ENCODE peak calls at places on chromosomes 16 and 17, in nine cellular contexts. One of them, this sample, is unnamed.
A peak's percentile ranks its signal among the peaks of the same experiment; 100 is the strongest.

GRCh38 chr17:4881761-4882555 is 17.4 kb upstream of the C17orf107 start:
- DNase-seq in T-helper 1 cell: peak; percentile 48
- DNase-seq in GM06990: no peak
- DNase-seq in cardiac fibroblast: peak; percentile 46
- DNase-seq in NCI-H2227 treated with DMSO at 0.1 percent for 48 hours: no peak
- DNase-seq in D341Med: peak; percentile 71
- DNase-seq in substantia nigra: peak; percentile 62
- DNase-seq in kidney tubule cell: peak; percentile 67
- DNase-seq in NT2/D1: peak; percentile 25
- DNase-seq in this sample: peak; percentile 80

GRCh38 chr17:6721744-6722143 is 8.6 kb upstream of the SLC13A5 start:
- DNase-seq in NT2/D1: no peak
- DNase-seq in substantia nigra: no peak
- DNase-seq in cardiac fibroblast: no peak
- DNase-seq in NCI-H2227 treated with DMSO at 0.1 percent for 48 hours: no peak
- DNase-seq in D341Med: no peak
- DNase-seq in T-helper 1 cell: no peak
- DNase-seq in GM06990: no peak
- DNase-seq in kidney tubule cell: no peak
- DNase-seq in this sample: no peak

GRCh38 chr16:81817789-81818304 is 38.8 kb downstream of the PLCG2 start:
- DNase-seq in GM06990: peak; percentile 72
- DNase-seq in NT2/D1: no peak
- DNase-seq in cardiac fibroblast: no peak
- DNase-seq in T-helper 1 cell: no peak
- DNase-seq in substantia nigra: no peak
- DNase-seq in kidney tubule cell: no peak
- DNase-seq in NCI-H2227 treated with DMSO at 0.1 percent for 48 hours: no peak
- DNase-seq in D341Med: no peak
- DNase-seq in this sample: no peak

GRCh38 chr17:65027305-65027704 is 29.2 kb downstream of the GNA13 start:
- DNase-seq in NCI-H2227 treated with DMSO at 0.1 percent for 48 hours: no peak
- DNase-seq in NT2/D1: peak; percentile 3
- DNase-seq in T-helper 1 cell: peak; percentile 84
- DNase-seq in kidney tubule cell: peak; percentile 83
- DNase-seq in substantia nigra: no peak
- DNase-seq in GM06990: peak; percentile 64
- DNase-seq in cardiac fibroblast: peak; percentile 88
- DNase-seq in D341Med: peak; percentile 57
- DNase-seq in this sample: peak; percentile 53

GRCh38 chr17:79574108-79574507 is 36.7 kb downstream of the RBFOX3 start:
- DNase-seq in kidney tubule cell: peak; percentile 85
- DNase-seq in substantia nigra: no peak
- DNase-seq in NT2/D1: no peak
- DNase-seq in GM06990: no peak
- DNase-seq in T-helper 1 cell: no peak
- DNase-seq in D341Med: no peak
- DNase-seq in cardiac fibroblast: peak; percentile 9
- DNase-seq in NCI-H2227 treated with DMSO at 0.1 percent for 48 hours: no peak
- DNase-seq in this sample: no peak

GRCh38 chr16:87489434-87490045 is 3.3 kb downstream of the ZCCHC14 start:
- DNase-seq in NT2/D1: no peak
- DNase-seq in GM06990: no peak
- DNase-seq in kidney tubule cell: no peak
- DNase-seq in NCI-H2227 treated with DMSO at 0.1 percent for 48 hours: no peak
- DNase-seq in substantia nigra: no peak
- DNase-seq in D341Med: no peak
- DNase-seq in T-helper 1 cell: no peak
- DNase-seq in cardiac fibroblast: no peak
- DNase-seq in this sample: no peak

GRCh38 chr17:76467366-76467765 is at the start of gene AANAT:
- DNase-seq in D341Med: peak; percentile 98
- DNase-seq in GM06990: no peak
- DNase-seq in NCI-H2227 treated with DMSO at 0.1 percent for 48 hours: no peak
- DNase-seq in T-helper 1 cell: no peak
- DNase-seq in NT2/D1: no peak
- DNase-seq in cardiac fibroblast: no peak
- DNase-seq in kidney tubule cell: no peak
- DNase-seq in substantia nigra: no peak
- DNase-seq in this sample: no peak

GRCh38 chr16:78556421-78556820 is 457.0 kb downstream of the WWOX start:
- DNase-seq in kidney tubule cell: no peak
- DNase-seq in D341Med: no peak
- DNase-seq in cardiac fibroblast: no peak
- DNase-seq in NCI-H2227 treated with DMSO at 0.1 percent for 48 hours: no peak
- DNase-seq in GM06990: no peak
- DNase-seq in T-helper 1 cell: no peak
- DNase-seq in NT2/D1: no peak
- DNase-seq in substantia nigra: no peak
- DNase-seq in this sample: no peak

GRCh38 chr17:40608061-40608581 is 39.5 kb downstream of the SMARCE1 start:
- DNase-seq in cardiac fibroblast: no peak
- DNase-seq in T-helper 1 cell: peak; percentile 71
- DNase-seq in NT2/D1: no peak
- DNase-seq in NCI-H2227 treated with DMSO at 0.1 percent for 48 hours: no peak
- DNase-seq in substantia nigra: no peak
- DNase-seq in GM06990: no peak
- DNase-seq in D341Med: no peak
- DNase-seq in kidney tubule cell: no peak
- DNase-seq in this sample: no peak

GRCh38 chr16:75494696-75495601 is at the start of gene CHST6:
- DNase-seq in NCI-H2227 treated with DMSO at 0.1 percent for 48 hours: no peak
- DNase-seq in T-helper 1 cell: no peak
- DNase-seq in kidney tubule cell: no peak
- DNase-seq in NT2/D1: no peak
- DNase-seq in cardiac fibroblast: peak; percentile 43
- DNase-seq in D341Med: no peak
- DNase-seq in substantia nigra: peak; percentile 83
- DNase-seq in GM06990: peak; percentile 59
- DNase-seq in this sample: no peak

GRCh38 chr17:6868579-6868978 is 37.0 kb upstream of the TEKT1 start:
- DNase-seq in NCI-H2227 treated with DMSO at 0.1 percent for 48 hours: no peak
- DNase-seq in D341Med: no peak
- DNase-seq in NT2/D1: no peak
- DNase-seq in cardiac fibroblast: no peak
- DNase-seq in kidney tubule cell: peak; percentile 79
- DNase-seq in T-helper 1 cell: no peak
- DNase-seq in substantia nigra: no peak
- DNase-seq in GM06990: no peak
- DNase-seq in this sample: peak; percentile 93

GRCh38 chr16:48373258-48374050 is 11.8 kb downstream of the SIAH1 start:
- DNase-seq in substantia nigra: no peak
- DNase-seq in cardiac fibroblast: peak; percentile 36
- DNase-seq in kidney tubule cell: no peak
- DNase-seq in NCI-H2227 treated with DMSO at 0.1 percent for 48 hours: no peak
- DNase-seq in D341Med: no peak
- DNase-seq in NT2/D1: no peak
- DNase-seq in GM06990: no peak
- DNase-seq in T-helper 1 cell: no peak
- DNase-seq in this sample: no peak

GRCh38 chr17:28216528-28216927 is 102.5 kb upstream of the TMEM97 start:
- DNase-seq in T-helper 1 cell: no peak
- DNase-seq in substantia nigra: no peak
- DNase-seq in D341Med: no peak
- DNase-seq in NCI-H2227 treated with DMSO at 0.1 percent for 48 hours: no peak
- DNase-seq in cardiac fibroblast: peak; percentile 77
- DNase-seq in kidney tubule cell: peak; percentile 46
- DNase-seq in NT2/D1: no peak
- DNase-seq in GM06990: no peak
- DNase-seq in this sample: no peak

GRCh38 chr17:1435326-1435725 is 20.7 kb downstream of the CRK start:
- DNase-seq in cardiac fibroblast: no peak
- DNase-seq in T-helper 1 cell: no peak
- DNase-seq in D341Med: no peak
- DNase-seq in kidney tubule cell: no peak
- DNase-seq in NCI-H2227 treated with DMSO at 0.1 percent for 48 hours: no peak
- DNase-seq in NT2/D1: no peak
- DNase-seq in substantia nigra: no peak
- DNase-seq in GM06990: no peak
- DNase-seq in this sample: no peak

GRCh38 chr17:49748791-49749190 is 15.1 kb downstream of the FAM117A start:
- DNase-seq in NCI-H2227 treated with DMSO at 0.1 percent for 48 hours: peak; percentile 70
- DNase-seq in NT2/D1: no peak
- DNase-seq in D341Med: no peak
- DNase-seq in kidney tubule cell: peak; percentile 82
- DNase-seq in T-helper 1 cell: peak; percentile 90
- DNase-seq in GM06990: peak; percentile 72
- DNase-seq in cardiac fibroblast: no peak
- DNase-seq in substantia nigra: no peak
- DNase-seq in this sample: no peak

GRCh38 chr16:67718668-67719047 is 458 bp downstream of the GFOD2 start:
- DNase-seq in kidney tubule cell: peak; percentile 15
- DNase-seq in cardiac fibroblast: no peak
- DNase-seq in T-helper 1 cell: no peak
- DNase-seq in GM06990: no peak
- DNase-seq in NT2/D1: no peak
- DNase-seq in D341Med: no peak
- DNase-seq in NCI-H2227 treated with DMSO at 0.1 percent for 48 hours: no peak
- DNase-seq in substantia nigra: no peak
- DNase-seq in this sample: no peak

GRCh38 chr16:84986102-84986501 is 25.2 kb downstream of the ZDHHC7 start:
- DNase-seq in NCI-H2227 treated with DMSO at 0.1 percent for 48 hours: no peak
- DNase-seq in GM06990: no peak
- DNase-seq in substantia nigra: no peak
- DNase-seq in D341Med: no peak
- DNase-seq in cardiac fibroblast: no peak
- DNase-seq in kidney tubule cell: no peak
- DNase-seq in T-helper 1 cell: no peak
- DNase-seq in NT2/D1: no peak
- DNase-seq in this sample: no peak

GRCh38 chr17:64781013-64781392 is 118.9 kb upstream of the SMURF2 start:
- DNase-seq in NT2/D1: no peak
- DNase-seq in kidney tubule cell: peak; percentile 32
- DNase-seq in NCI-H2227 treated with DMSO at 0.1 percent for 48 hours: no peak
- DNase-seq in cardiac fibroblast: no peak
- DNase-seq in D341Med: peak; percentile 35
- DNase-seq in GM06990: no peak
- DNase-seq in substantia nigra: no peak
- DNase-seq in T-helper 1 cell: peak; percentile 29
- DNase-seq in this sample: no peak

GRCh38 chr16:24748242-24748641 is 18.8 kb downstream of the TNRC6A start:
- DNase-seq in kidney tubule cell: peak; percentile 88
- DNase-seq in NCI-H2227 treated with DMSO at 0.1 percent for 48 hours: no peak
- DNase-seq in GM06990: no peak
- DNase-seq in substantia nigra: peak; percentile 21
- DNase-seq in NT2/D1: no peak
- DNase-seq in D341Med: no peak
- DNase-seq in T-helper 1 cell: no peak
- DNase-seq in cardiac fibroblast: peak; percentile 91
- DNase-seq in this sample: peak; percentile 53

GRCh38 chr16:11076259-11077018 is 132.1 kb downstream of the CLEC16A start:
- DNase-seq in GM06990: peak; percentile 67
- DNase-seq in D341Med: no peak
- DNase-seq in substantia nigra: no peak
- DNase-seq in T-helper 1 cell: peak; percentile 70
- DNase-seq in kidney tubule cell: no peak
- DNase-seq in cardiac fibroblast: no peak
- DNase-seq in NCI-H2227 treated with DMSO at 0.1 percent for 48 hours: no peak
- DNase-seq in NT2/D1: no peak
- DNase-seq in this sample: no peak

GRCh38 chr16:73058221-73058615 is 10.3 kb upstream of the ZFHX3 start:
- DNase-seq in D341Med: peak; percentile 74
- DNase-seq in kidney tubule cell: peak; percentile 61
- DNase-seq in cardiac fibroblast: peak; percentile 46
- DNase-seq in T-helper 1 cell: no peak
- DNase-seq in NCI-H2227 treated with DMSO at 0.1 percent for 48 hours: no peak
- DNase-seq in substantia nigra: no peak
- DNase-seq in GM06990: peak; percentile 77
- DNase-seq in NT2/D1: no peak
- DNase-seq in this sample: no peak

GRCh38 chr16:12340151-12340733 is 363.7 kb downstream of the SNX29 start:
- DNase-seq in kidney tubule cell: peak; percentile 57
- DNase-seq in cardiac fibroblast: peak; percentile 80
- DNase-seq in D341Med: peak; percentile 48
- DNase-seq in GM06990: no peak
- DNase-seq in NT2/D1: no peak
- DNase-seq in T-helper 1 cell: peak; percentile 8
- DNase-seq in substantia nigra: no peak
- DNase-seq in NCI-H2227 treated with DMSO at 0.1 percent for 48 hours: no peak
- DNase-seq in this sample: no peak

GRCh38 chr16:58026705-58027340 is 1.3 kb downstream of the MMP15 start:
- DNase-seq in NT2/D1: no peak
- DNase-seq in cardiac fibroblast: no peak
- DNase-seq in GM06990: no peak
- DNase-seq in NCI-H2227 treated with DMSO at 0.1 percent for 48 hours: no peak
- DNase-seq in substantia nigra: no peak
- DNase-seq in D341Med: peak; percentile 64
- DNase-seq in kidney tubule cell: peak; percentile 8
- DNase-seq in T-helper 1 cell: no peak
- DNase-seq in this sample: no peak

GRCh38 chr17:4032738-4033137 is 68.5 kb upstream of the ATP2A3 start:
- DNase-seq in D341Med: no peak
- DNase-seq in NT2/D1: no peak
- DNase-seq in T-helper 1 cell: no peak
- DNase-seq in kidney tubule cell: no peak
- DNase-seq in substantia nigra: no peak
- DNase-seq in NCI-H2227 treated with DMSO at 0.1 percent for 48 hours: no peak
- DNase-seq in GM06990: no peak
- DNase-seq in cardiac fibroblast: no peak
- DNase-seq in this sample: no peak

GRCh38 chr16:86467490-86467889 is 42.8 kb upstream of the FOXF1 start:
- DNase-seq in cardiac fibroblast: no peak
- DNase-seq in GM06990: no peak
- DNase-seq in D341Med: no peak
- DNase-seq in substantia nigra: no peak
- DNase-seq in T-helper 1 cell: no peak
- DNase-seq in NCI-H2227 treated with DMSO at 0.1 percent for 48 hours: no peak
- DNase-seq in kidney tubule cell: no peak
- DNase-seq in NT2/D1: no peak
- DNase-seq in this sample: no peak

GRCh38 chr17:30236807-30237206 is 1.3 kb upstream of the SLC6A4 start:
- DNase-seq in T-helper 1 cell: no peak
- DNase-seq in NCI-H2227 treated with DMSO at 0.1 percent for 48 hours: no peak
- DNase-seq in NT2/D1: no peak
- DNase-seq in substantia nigra: peak; percentile 15
- DNase-seq in D341Med: peak; percentile 69
- DNase-seq in cardiac fibroblast: peak; percentile 44
- DNase-seq in GM06990: no peak
- DNase-seq in kidney tubule cell: peak; percentile 60
- DNase-seq in this sample: no peak

GRCh38 chr17:13725286-13725990 is 123.7 kb upstream of the HS3ST3A1 start:
- DNase-seq in NT2/D1: no peak
- DNase-seq in NCI-H2227 treated with DMSO at 0.1 percent for 48 hours: no peak
- DNase-seq in T-helper 1 cell: no peak
- DNase-seq in cardiac fibroblast: peak; percentile 71
- DNase-seq in GM06990: no peak
- DNase-seq in kidney tubule cell: peak; percentile 16
- DNase-seq in substantia nigra: no peak
- DNase-seq in D341Med: no peak
- DNase-seq in this sample: no peak

GRCh38 chr16:3610698-3611144 is 685 bp downstream of the SLX4 start:
- DNase-seq in D341Med: no peak
- DNase-seq in GM06990: no peak
- DNase-seq in T-helper 1 cell: no peak
- DNase-seq in kidney tubule cell: peak; percentile 6
- DNase-seq in substantia nigra: no peak
- DNase-seq in NT2/D1: no peak
- DNase-seq in cardiac fibroblast: peak; percentile 19
- DNase-seq in NCI-H2227 treated with DMSO at 0.1 percent for 48 hours: peak; percentile 17
- DNase-seq in this sample: peak; percentile 24

GRCh38 chr16:391885-392335 is 5.1 kb upstream of the NME4 start:
- DNase-seq in kidney tubule cell: peak; percentile 96
- DNase-seq in NT2/D1: peak; percentile 80
- DNase-seq in D341Med: peak; percentile 80
- DNase-seq in NCI-H2227 treated with DMSO at 0.1 percent for 48 hours: peak; percentile 28
- DNase-seq in substantia nigra: peak; percentile 39
- DNase-seq in cardiac fibroblast: peak; percentile 89
- DNase-seq in T-helper 1 cell: peak; percentile 73
- DNase-seq in GM06990: peak; percentile 74
- DNase-seq in this sample: peak; percentile 60

GRCh38 chr17:49762148-49762941 is 1.6 kb downstream of the FAM117A start:
- DNase-seq in D341Med: no peak
- DNase-seq in NCI-H2227 treated with DMSO at 0.1 percent for 48 hours: no peak
- DNase-seq in GM06990: no peak
- DNase-seq in cardiac fibroblast: no peak
- DNase-seq in kidney tubule cell: peak; percentile 72
- DNase-seq in NT2/D1: no peak
- DNase-seq in T-helper 1 cell: peak; percentile 17
- DNase-seq in substantia nigra: no peak
- DNase-seq in this sample: peak; percentile 74

GRCh38 chr17:36756695-36757094 is 155.3 kb downstream of the MRM1 start:
- DNase-seq in kidney tubule cell: no peak
- DNase-seq in substantia nigra: no peak
- DNase-seq in cardiac fibroblast: no peak
- DNase-seq in GM06990: no peak
- DNase-seq in NCI-H2227 treated with DMSO at 0.1 percent for 48 hours: no peak
- DNase-seq in NT2/D1: no peak
- DNase-seq in T-helper 1 cell: no peak
- DNase-seq in D341Med: no peak
- DNase-seq in this sample: no peak

This sample was measured in foreskin keratinocyte.